ENCODE peak calls at places on chromosomes 7 and 10, in five cellular contexts. W is tibial nerve; N is A172; D is stimulated activated CD4-positive, alpha-beta T cell treated with anti-CD3 and anti-CD28 coated beads, Interleukin-4, amount 100 ng/mL, for 48 hours; Y is LHCN-M2. R is an unnamed sample.

GRCh38 chr10:32582946-32583345 is 137.0 kb downstream of the CCDC7 start:
- DNase-seq in Y (peak; percentile 11), N (no peak), D (no peak), W (no peak), R (no peak)

GRCh38 chr10:87931836-87932230 is 68.4 kb downstream of the PTEN start:
- DNase-seq in W (no peak), Y (peak; percentile 35), D (no peak), N (no peak), R (no peak)

GRCh38 chr10:23047201-23048050 is 48.0 kb upstream of the MSRB2 start:
- DNase-seq in N (peak; percentile 73), W (no peak), D (no peak), Y (no peak), R (no peak)

GRCh38 chr7:49483142-49483541 is 290.3 kb upstream of the VWC2 start:
- DNase-seq in W (no peak), Y (no peak), D (no peak), N (no peak), R (no peak)

GRCh38 chr10:34017281-34017680 is 682.8 kb upstream of the NRP1 start:
- DNase-seq in W (no peak), Y (no peak), D (no peak), N (no peak), R (no peak)

GRCh38 chr10:21334891-21335696 is 190.4 kb downstream of the SKIDA1 start:
- DNase-seq in W (peak; percentile 48), N (peak; percentile 92), Y (peak; percentile 87), D (no peak), R (peak; percentile 77)

GRCh38 chr10:93357680-93358079 is 124.5 kb downstream of the MYOF start:
- DNase-seq in D (no peak), W (no peak), N (peak; percentile 36), Y (peak; percentile 38), R (no peak)

GRCh38 chr7:22969010-22969431 is 44.9 kb downstream of the HYCC1 start:
- DNase-seq in Y (peak; percentile 16), N (no peak), D (no peak), W (no peak), R (no peak)

GRCh38 chr7:22442187-22442886 is 57.7 kb downstream of the STEAP1B start:
- DNase-seq in D (no peak), W (no peak), Y (no peak), N (no peak), R (no peak)

GRCh38 chr7:35623381-35623780 is 71.6 kb downstream of the HERPUD2 start:
- DNase-seq in D (no peak), Y (no peak), W (no peak), N (no peak), R (no peak)

GRCh38 chr10:125217986-125218675 is 57.8 kb upstream of the CTBP2 start:
- DNase-seq in N (peak; percentile 4), Y (peak; percentile 11), W (no peak), D (no peak), R (no peak)

GRCh38 chr7:2002561-2003450 is 229.9 kb downstream of the MAD1L1 start:
- DNase-seq in Y (no peak), W (no peak), N (no peak), D (no peak), R (no peak)

GRCh38 chr10:120423350-120424197 is 33.5 kb upstream of the PLPP4 start:
- DNase-seq in Y (peak; percentile 45), W (peak; percentile 23), N (peak; percentile 83), D (peak; percentile 22), R (no peak)

GRCh38 chr7:70621954-70622596 is 509.9 kb upstream of the GALNT17 start:
- DNase-seq in D (no peak), W (no peak), N (no peak), Y (no peak), R (no peak)

GRCh38 chr7:123604739-123605138 is 3.1 kb downstream of the ASB15 start:
- DNase-seq in Y (no peak), N (no peak), D (no peak), W (no peak), R (no peak)

GRCh38 chr10:128469515-128469914 is 343.3 kb upstream of the MKI67 start:
- DNase-seq in W (no peak), Y (no peak), N (no peak), D (no peak), R (no peak)

GRCh38 chr10:124589491-124590006 is 127.9 kb downstream of the LHPP start:
- DNase-seq in Y (no peak), W (no peak), D (no peak), N (no peak), R (no peak)

GRCh38 chr10:86592413-86592812 is 61.9 kb upstream of the OPN4 start:
- DNase-seq in N (no peak), W (no peak), D (no peak), Y (no peak), R (no peak)

GRCh38 chr7:54014765-54015164 is 527.4 kb upstream of the VSTM2A start:
- DNase-seq in W (no peak), N (no peak), D (no peak), Y (peak; percentile 22), R (no peak)

GRCh38 chr7:64799-65430 is 127.5 kb upstream of the FAM20C start:
- DNase-seq in Y (no peak), D (no peak), N (no peak), W (no peak), R (no peak)

GRCh38 chr7:81267508-81267907 is 348.7 kb upstream of the SEMA3C start:
- DNase-seq in N (peak; percentile 46), Y (peak; percentile 53), D (no peak), W (no peak), R (no peak)

GRCh38 chr10:28774051-28774995 is 97.0 kb downstream of the BAMBI start:
- DNase-seq in Y (no peak), W (no peak), N (no peak), D (no peak), R (no peak)

GRCh38 chr7:15225981-15226380 is 323.4 kb upstream of the DGKB start:
- DNase-seq in W (no peak), Y (no peak), N (no peak), D (no peak), R (no peak)

GRCh38 chr10:16441106-16441850 is 4.5 kb downstream of the PTER start:
- DNase-seq in W (no peak), D (no peak), N (no peak), Y (peak; percentile 29), R (no peak)

GRCh38 chr10:87659571-87660483 is at the start of gene PAPSS2:
- DNase-seq in W (peak; percentile 38), N (peak; percentile 53), D (no peak), Y (peak; percentile 52), R (peak; percentile 81)

GRCh38 chr10:79387466-79387973 is 40.3 kb downstream of the PPIF start:
- DNase-seq in W (peak; percentile 4), N (no peak), D (no peak), Y (no peak), R (no peak)

GRCh38 chr10:125631806-125632205 is 51.2 kb downstream of the TEX36 start:
- DNase-seq in N (no peak), W (no peak), D (no peak), Y (no peak), R (no peak)

GRCh38 chr10:52172581-52172980 is 141.5 kb upstream of the DKK1 start:
- DNase-seq in D (no peak), N (peak; percentile 2), Y (peak; percentile 8), W (no peak), R (no peak)

GRCh38 chr10:78983608-78984007 is 85.2 kb upstream of the ZMIZ1 start:
- DNase-seq in Y (no peak), N (no peak), W (no peak), D (no peak), R (no peak)

GRCh38 chr10:1100691-1101368 is 44.6 kb downstream of the WDR37 start:
- DNase-seq in D (no peak), Y (no peak), W (no peak), N (no peak), R (no peak)

GRCh38 chr7:99224263-99224947 is 16.5 kb upstream of the KPNA7 start:
- DNase-seq in D (no peak), W (no peak), N (peak; percentile 90), Y (peak; percentile 72), R (peak; percentile 61)

GRCh38 chr7:30478349-30479228 is at the start of gene NOD1:
- DNase-seq in N (peak; percentile 59), Y (peak; percentile 78), D (peak; percentile 64), W (peak; percentile 37), R (peak; percentile 70)

GRCh38 chr7:155300641-155301452 is 3.2 kb downstream of the INSIG1 start:
- DNase-seq in D (no peak), Y (no peak), N (no peak), W (no peak), R (no peak)

GRCh38 chr7:80779456-80779855 is 139.4 kb downstream of the SEMA3C start:
- DNase-seq in D (no peak), N (no peak), Y (no peak), W (no peak), R (no peak)